ENCODE peak calls at places on chromosomes 6 and 20, in nine cellular contexts. E, M, X, P, H, I, N, Y and F are unnamed samples.

GRCh38 chr20:16966276-16966880 is 218.2 kb downstream of the OTOR start:
- DNase-seq in E (no peak), M (no peak), X (no peak), P (no peak), H (no peak), I (no peak), N (no peak), Y (no peak), F (no peak)

GRCh38 chr6:109979033-109979921 is 1.2 kb downstream of the GPR6 start:
- DNase-seq in E (no peak), M (no peak), X (no peak), P (no peak), H (no peak), I (no peak), N (peak; percentile 10), Y (no peak), F (no peak)

GRCh38 chr20:37552415-37552814 is 24.7 kb upstream of the BLCAP start:
- DNase-seq in E (no peak), M (no peak), X (no peak), P (no peak), H (no peak), I (no peak), N (no peak), Y (no peak), F (no peak)

GRCh38 chr20:37527638-37528441 is at the start of gene BLCAP:
- DNase-seq in E (peak; percentile 90), M (peak; percentile 97), X (peak; percentile 95), P (peak; percentile 93), H (peak; percentile 89), I (peak; percentile 95), N (peak; percentile 92), Y (peak; percentile 94), F (peak; percentile 93)

GRCh38 chr6:68126089-68126749 is 508.9 kb upstream of the ADGRB3 start:
- DNase-seq in E (no peak), M (no peak), X (no peak), P (no peak), H (no peak), I (no peak), N (no peak), Y (no peak), F (no peak)

GRCh38 chr6:105300090-105300489 is 102.8 kb downstream of the PREP start:
- DNase-seq in E (no peak), M (no peak), X (no peak), P (no peak), H (no peak), I (no peak), N (no peak), Y (no peak), F (no peak)

GRCh38 chr20:10419550-10420133 is 14.4 kb downstream of the MKKS start:
- DNase-seq in E (no peak), M (no peak), X (no peak), P (no peak), H (no peak), I (no peak), N (no peak), Y (no peak), F (no peak)

GRCh38 chr20:8150591-8150990 is 18.5 kb downstream of the PLCB1 start:
- DNase-seq in E (no peak), M (no peak), X (no peak), P (no peak), H (no peak), I (no peak), N (no peak), Y (no peak), F (no peak)

GRCh38 chr6:2871102-2871501 is 29.4 kb upstream of the SERPINB1 start:
- DNase-seq in E (no peak), M (no peak), X (no peak), P (no peak), H (no peak), I (no peak), N (no peak), Y (no peak), F (no peak)

GRCh38 chr6:56864171-56864616 is 90.7 kb upstream of the BEND6 start:
- DNase-seq in E (no peak), M (no peak), X (no peak), P (no peak), H (no peak), I (no peak), N (no peak), Y (no peak), F (no peak)

GRCh38 chr20:40960101-40960500 is 68.5 kb upstream of the TOP1 start:
- DNase-seq in E (no peak), M (no peak), X (no peak), P (no peak), H (no peak), I (peak; percentile 9), N (no peak), Y (no peak), F (no peak)

GRCh38 chr6:155628315-155628714 is 172.7 kb upstream of the NOX3 start:
- DNase-seq in E (no peak), M (no peak), X (no peak), P (no peak), H (no peak), I (no peak), N (no peak), Y (no peak), F (no peak)

GRCh38 chr20:4169360-4170214 is 154.2 kb upstream of the RNF24 start:
- DNase-seq in E (no peak), M (no peak), X (no peak), P (no peak), H (no peak), I (no peak), N (no peak), Y (no peak), F (no peak)

GRCh38 chr6:2659882-2660281 is 90.8 kb downstream of the MYLK4 start:
- DNase-seq in E (no peak), M (no peak), X (no peak), P (no peak), H (no peak), I (no peak), N (no peak), Y (no peak), F (no peak)

GRCh38 chr20:3710703-3711417 is 1.5 kb downstream of the SIGLEC1 start:
- DNase-seq in E (peak; percentile 67), M (peak; percentile 76), X (peak; percentile 83), P (peak; percentile 68), H (peak; percentile 58), I (peak; percentile 82), N (peak; percentile 76), Y (peak; percentile 76), F (peak; percentile 86)

GRCh38 chr20:16363832-16364687 is 209.2 kb downstream of the KIF16B start:
- DNase-seq in E (no peak), M (no peak), X (no peak), P (no peak), H (no peak), I (no peak), N (no peak), Y (no peak), F (no peak)

GRCh38 chr6:73694711-73695411 is 1.1 kb upstream of the CD109 start:
- DNase-seq in E (no peak), M (no peak), X (no peak), P (no peak), H (no peak), I (no peak), N (no peak), Y (no peak), F (no peak)

GRCh38 chr6:74574794-74575193 is 631.1 kb downstream of the COL12A1 start:
- DNase-seq in E (no peak), M (no peak), X (no peak), P (no peak), H (peak; percentile 18), I (no peak), N (peak; percentile 9), Y (no peak), F (no peak)

GRCh38 chr6:122730775-122731386 is 48.6 kb upstream of the FABP7 start:
- DNase-seq in E (no peak), M (no peak), X (no peak), P (no peak), H (peak; percentile 48), I (no peak), N (no peak), Y (no peak), F (no peak)

GRCh38 chr6:163413054-163413344 is 1.5 kb upstream of the QKI start:
- DNase-seq in E (no peak), M (no peak), X (no peak), P (no peak), H (no peak), I (no peak), N (no peak), Y (no peak), F (no peak)

GRCh38 chr6:41596807-41597206 is 41.5 kb upstream of the MDFI start:
- DNase-seq in E (no peak), M (peak; percentile 32), X (peak; percentile 35), P (no peak), H (no peak), I (no peak), N (no peak), Y (no peak), F (peak; percentile 32)

GRCh38 chr20:62649140-62649539 is 6.8 kb downstream of the SLCO4A1 start:
- DNase-seq in E (no peak), M (no peak), X (no peak), P (no peak), H (no peak), I (no peak), N (no peak), Y (no peak), F (no peak)
- H3K4me1 ChIP-seq in E (peaks cover 36% of the 10 kb centered on the region), M (peaks cover 7% of the 10 kb centered on the region), X (peaks cover 78% of the 10 kb centered on the region), P (peaks cover 41% of the 10 kb centered on the region), H (peaks cover 82% of the 10 kb centered on the region), I (peaks cover 40% of the 10 kb centered on the region), N (peaks cover 40% of the 10 kb centered on the region), Y (peaks cover 58% of the 10 kb centered on the region), F (peaks cover 46% of the 10 kb centered on the region)

GRCh38 chr6:132734694-132735236 is 20.9 kb upstream of the VNN1 start:
- DNase-seq in E (no peak), M (no peak), X (no peak), P (no peak), H (no peak), I (no peak), N (no peak), Y (no peak), F (no peak)
- TF ChIP-seq CTCF in E (no peak), M (peak; percentile 54), X (peak; percentile 18), P (no peak), H (no peak), I (no peak), N (peak; percentile 25), Y (peak; percentile 23), F (no peak)

DNA sequence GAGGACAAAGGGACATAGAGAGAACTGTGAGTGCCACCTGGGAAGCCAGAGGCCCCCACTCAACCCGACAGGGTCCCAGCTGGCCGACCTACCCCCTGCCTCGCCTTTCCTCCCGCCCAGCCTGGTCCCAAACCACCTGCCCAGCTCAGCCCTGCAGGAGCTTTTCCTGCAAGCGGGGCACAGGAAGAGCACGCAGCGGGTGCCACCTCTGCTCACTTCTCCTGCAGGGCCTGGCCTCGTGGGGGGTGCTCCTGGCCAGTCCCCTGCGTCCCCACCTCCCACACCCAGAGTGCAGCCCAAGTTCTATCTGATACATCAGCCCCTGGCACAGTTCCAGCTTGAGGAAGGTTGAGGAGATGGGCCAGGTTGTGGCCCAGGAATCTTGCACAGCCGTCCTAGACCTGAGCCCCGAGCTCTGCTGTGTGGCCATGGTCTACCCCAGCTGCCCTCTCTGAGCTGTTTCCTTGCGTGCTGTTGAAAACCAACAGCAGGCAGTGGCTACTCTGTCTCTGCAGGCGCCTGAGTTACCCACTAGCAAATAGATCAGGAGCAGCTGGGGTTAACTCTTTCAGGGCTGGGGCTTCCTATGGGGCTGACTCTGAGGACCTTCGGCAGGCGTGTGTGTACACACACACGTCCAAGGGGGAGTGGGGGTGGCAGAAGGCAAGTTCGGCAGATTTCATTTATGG is 1.7 kb downstream of the NECAB3 start:
- DNase-seq in E (no peak), M (no peak), X (no peak), P (peak; percentile 27), H (peak; percentile 5), I (no peak), N (peak; percentile 41), Y (no peak), F (peak; percentile 46)
- H3K27ac ChIP-seq in E (no peak overlapping the region), M (no peak overlapping the region), X (no peak overlapping the region), P (peak overlapping the region; percentile 85), H (no peak overlapping the region), I (peak overlapping the region; percentile 96), N (no peak overlapping the region), Y (no peak overlapping the region), F (peak overlapping the region; percentile 87)

GRCh38 chr6:16336056-16336810 is 97.8 kb downstream of the GMPR start:
- DNase-seq in E (no peak), M (no peak), X (no peak), P (peak; percentile 10), H (no peak), I (no peak), N (no peak), Y (no peak), F (no peak)
- H3K4me1 ChIP-seq in E (peaks cover 11% of the 10 kb centered on the region), M (no peaks in the 10 kb centered on the region), X (peaks cover 59% of the 10 kb centered on the region), P (peaks cover 36% of the 10 kb centered on the region), H (peaks cover 6% of the 10 kb centered on the region), I (peaks cover 55% of the 10 kb centered on the region), N (peaks cover 14% of the 10 kb centered on the region), Y (peaks cover 70% of the 10 kb centered on the region), F (peaks cover 79% of the 10 kb centered on the region)